ENCODE peak calls at places on chromosomes 12 and 14, in four cellular contexts. H is OCI-LY7; P is NCI-H2107; F is activated CD8-positive, alpha-beta memory T cell treated with anti-CD3 and anti-CD28 coated beads for 4 hours. M is an unnamed sample.

GRCh38 chr12:28870839-28871440 is 278.1 kb upstream of the FAR2 start:
- DNase-seq in H (no peak), P (no peak), F (no peak), M (peak; percentile 76)

GRCh38 chr14:88255196-88255595 is 67.9 kb downstream of the KCNK10 start:
- DNase-seq in H (no peak), P (no peak), F (no peak), M (no peak)

GRCh38 chr12:120231316-120232011 is 30.6 kb upstream of the RPLP0 start:
- DNase-seq in H (peak; percentile 30), P (no peak), F (peak; percentile 76), M (peak; percentile 99)

GRCh38 chr12:32296541-32296940 is 102.8 kb upstream of the FGD4 start:
- DNase-seq in H (no peak), P (no peak), F (no peak), M (no peak)

GRCh38 chr14:34251662-34252061 is 210.4 kb downstream of the SPTSSA start:
- DNase-seq in H (no peak), P (no peak), F (no peak), M (no peak)

GRCh38 chr14:32394038-32394437 is 64.9 kb downstream of the AKAP6 start:
- DNase-seq in H (no peak), P (no peak), F (no peak), M (no peak)

GRCh38 chr14:98963610-98964009 is 308.4 kb downstream of the BCL11B start:
- DNase-seq in H (no peak), P (no peak), F (no peak), M (no peak)

GRCh38 chr12:77087427-77087826 is 22.1 kb upstream of the E2F7 start:
- DNase-seq in H (no peak), P (no peak), F (no peak), M (no peak)

GRCh38 chr14:89027097-89027740 is 202.8 kb downstream of the TTC8 start:
- DNase-seq in H (peak; percentile 49), P (peak; percentile 10), F (peak; percentile 31), M (peak; percentile 51)

GRCh38 chr14:75911883-75912282 is 69.9 kb downstream of the TGFB3 start:
- DNase-seq in H (no peak), P (no peak), F (no peak), M (no peak)

GRCh38 chr14:69266572-69267345 is 6.8 kb downstream of the GALNT16 start:
- DNase-seq in H (no peak), P (no peak), F (no peak), M (no peak)

GRCh38 chr14:56094063-56094462 is 24.1 kb upstream of the PELI2 start:
- DNase-seq in H (no peak), P (no peak), F (no peak), M (no peak)

GRCh38 chr14:23620177-23620702 is 15.9 kb upstream of the DHRS2 start:
- DNase-seq in H (no peak), P (no peak), F (no peak), M (no peak)

M was measured in NB4.